ENCODE peak calls at places on chromosomes 4 and X, in seven cellular contexts. T is left ventricle myocardium inferior; S is glutamatergic neuron; L is NCI-H1436; Z is NCI-H1417; I is astrocyte of the spinal cord; O is stimulated activated CD4-positive, alpha-beta T cell treated with anti-CD3 and anti-CD28 coated beads, Interleukin-15, amount 100 ng/mL, for 24 hours. V is an unnamed sample.

GRCh38 chr4:1293981-1294380 is 4.3 kb downstream of the MAEA start:
- DNase-seq in S (no peak), L (no peak), Z (no peak), I (peak), T (no peak), O (no peak), V (peak)

GRCh38 chrX:70826715-70827114 is 81.8 kb downstream of the TEX11 start:
- DNase-seq in L (no peak), O (no peak), S (no peak), Z (no peak), T (no peak), I (no peak), V (no peak)

GRCh38 chr4:101160792-101161592 is 186.3 kb downstream of the PPP3CA start:
- DNase-seq in S (no peak), L (no peak), I (no peak), T (no peak), O (no peak), Z (no peak), V (no peak)

GRCh38 chr4:47744253-47744652 is 93.6 kb downstream of the CORIN start:
- DNase-seq in T (no peak), I (no peak), Z (no peak), L (no peak), S (no peak), O (no peak), V (no peak)

GRCh38 chrX:109638158-109638557 is 13.2 kb upstream of the KCNE5 start:
- DNase-seq in O (no peak), S (no peak), I (no peak), Z (no peak), L (no peak), T (no peak), V (no peak)

GRCh38 chr4:26032572-26033320 is 118.7 kb downstream of the SMIM20 start:
- DNase-seq in L (no peak), T (no peak), S (no peak), Z (no peak), O (no peak), I (peak), V (no peak)

GRCh38 chrX:113429011-113429410 is 588.4 kb upstream of the AMOT start:
- DNase-seq in L (no peak), T (no peak), S (no peak), O (no peak), Z (no peak), I (no peak), V (no peak)

GRCh38 chrX:104085919-104086318 is 9.9 kb upstream of the TMSB15C start:
- DNase-seq in O (no peak), I (no peak), Z (no peak), T (no peak), S (no peak), L (no peak), V (no peak)

GRCh38 chrX:30779453-30780030 is 109.5 kb downstream of the TAB3 start:
- DNase-seq in O (no peak), T (no peak), L (no peak), S (no peak), Z (no peak), I (no peak), V (no peak)

GRCh38 chrX:48937065-48937907 is 18.5 kb upstream of the PIM2 start:
- DNase-seq in S (no peak), O (peak), T (peak), L (no peak), I (peak), Z (no peak), V (peak)

GRCh38 chr4:130689182-130689581 is 1593.2 kb downstream of the C4orf33 start:
- DNase-seq in T (no peak), L (no peak), S (no peak), O (no peak), I (peak), Z (no peak), V (no peak)